ENCODE peak calls at places on chromosomes 11 and 22, in six cellular contexts. B is AG09309; N is RCC 7860; S is stimulated activated CD8-positive, alpha-beta memory T cell treated with anti-CD3 and anti-CD28 coated beads, Interleukin-2, amount 100 ng/mL, for 1 hour; C is ELR; A is effector memory CD4-positive, alpha-beta T cell. I is an unnamed sample.
A peak's percentile ranks its signal among the peaks of the same experiment; 100 is the strongest.

GRCh38 chr11:134328433-134328832 is 3.4 kb upstream of the GLB1L2 start:
- DNase-seq in B (no peak), N (no peak), S (no peak), C (no peak), A (no peak), I (no peak)

GRCh38 chr11:64744544-64745218 is 739 bp upstream of the RASGRP2 start:
- DNase-seq in B (no peak), N (no peak), S (no peak), C (no peak), A (no peak), I (no peak)

GRCh38 chr22:46578824-46579561 is 41.2 kb upstream of the GRAMD4 start:
- DNase-seq in B (no peak), N (no peak), S (no peak), C (no peak), A (no peak), I (peak; percentile 83)

GRCh38 chr11:2750601-2751522 is 51.1 kb upstream of the KCNQ1OT1 start:
- DNase-seq in B (no peak), N (no peak), S (no peak), C (no peak), A (no peak), I (no peak)

GRCh38 chr11:118002010-118002540 is 15.9 kb downstream of the IL10RA start:
- DNase-seq in B (no peak), N (no peak), S (no peak), C (no peak), A (no peak), I (no peak)

GRCh38 chr11:1468473-1469066 is 18.0 kb downstream of the MOB2 start:
- DNase-seq in B (no peak), N (no peak), S (no peak), C (no peak), A (no peak), I (no peak)

GRCh38 chr11:85682330-85683305 is 3.4 kb downstream of the CCDC89 start:
- DNase-seq in B (no peak), N (no peak), S (peak; percentile 27), C (peak; percentile 68), A (peak; percentile 20), I (peak; percentile 93)

GRCh38 chr11:17548444-17548843 is 1.4 kb downstream of the OTOG start:
- DNase-seq in B (no peak), N (no peak), S (no peak), C (peak; percentile 11), A (no peak), I (no peak)

GRCh38 chr11:70503878-70504240 is 105.5 kb downstream of the CTTN start:
- DNase-seq in B (no peak), N (no peak), S (no peak), C (no peak), A (no peak), I (no peak)

GRCh38 chr11:130159657-130160459 is at the start of gene ST14:
- DNase-seq in B (no peak), N (no peak), S (no peak), C (no peak), A (no peak), I (peak; percentile 80)

GRCh38 chr11:118648291-118648690 is 31.2 kb downstream of the TREH start:
- DNase-seq in B (no peak), N (no peak), S (no peak), C (no peak), A (no peak), I (no peak)

GRCh38 chr11:76808996-76809395 is 25.8 kb downstream of the TSKU start:
- DNase-seq in B (no peak), N (no peak), S (no peak), C (no peak), A (no peak), I (peak; percentile 12)

GRCh38 chr11:43676933-43677332 is 3.6 kb upstream of the HSD17B12 start:
- DNase-seq in B (no peak), N (no peak), S (no peak), C (no peak), A (no peak), I (no peak)

GRCh38 chr11:97614571-97614970 is 1224.8 kb downstream of the JRKL start:
- DNase-seq in B (no peak), N (no peak), S (no peak), C (peak; percentile 80), A (no peak), I (no peak)

GRCh38 chr22:39570226-39570625 is 327 bp upstream of the CACNA1I start:
- DNase-seq in B (no peak), N (no peak), S (no peak), C (no peak), A (no peak), I (no peak)

GRCh38 chr22:17477401-17477833 is 85.9 kb upstream of the SLC25A18 start:
- DNase-seq in B (no peak), N (no peak), S (no peak), C (no peak), A (no peak), I (no peak)

GRCh38 chr22:36194971-36195370 is 6.6 kb downstream of the APOL4 start:
- DNase-seq in B (peak; percentile 41), N (peak; percentile 57), S (no peak), C (peak; percentile 73), A (no peak), I (peak; percentile 66)

I was measured in upper lobe of left lung.